ENCODE peak calls at places on chromosomes 6 and 20, in five cellular contexts. M, Z, G, A and W are unnamed samples.

GRCh38 chr6:34189806-34190503 is 44.1 kb upstream of the GRM4 start:
- DNase-seq in M (peak), A (no peak), G (peak), Z (no peak), W (no peak)

GRCh38 chr6:129351807-129352206 is 358.2 kb downstream of the ARHGAP18 start:
- DNase-seq in M (no peak), G (no peak), A (no peak), Z (no peak), W (no peak)

GRCh38 chr20:58149412-58150091 is 78.9 kb downstream of the ANKRD60 start:
- DNase-seq in G (no peak), Z (no peak), M (no peak), A (no peak), W (no peak)

GRCh38 chr20:51431321-51431720 is 111.2 kb downstream of the NFATC2 start:
- DNase-seq in Z (no peak), M (no peak), A (no peak), G (no peak), W (no peak)

GRCh38 chr20:48620486-48621255 is 207.1 kb downstream of the PREX1 start:
- DNase-seq in Z (peak), G (peak), M (peak), A (peak), W (peak)

GRCh38 chr6:123925360-123925759 is 121.7 kb downstream of the NKAIN2 start:
- DNase-seq in A (no peak), Z (no peak), M (no peak), G (no peak), W (no peak)

GRCh38 chr6:13462380-13463326 is 24.7 kb downstream of the GFOD1 start:
- DNase-seq in G (no peak), M (no peak), A (no peak), Z (no peak), W (no peak)

GRCh38 chr20:41423026-41423425 is 56.4 kb upstream of the EMILIN3 start:
- DNase-seq in A (no peak), M (no peak), Z (no peak), G (no peak), W (peak)

GRCh38 chr6:119259027-119259426 is 90.5 kb downstream of the MAN1A1 start:
- DNase-seq in Z (no peak), M (no peak), G (no peak), A (no peak), W (no peak)

DNA sequence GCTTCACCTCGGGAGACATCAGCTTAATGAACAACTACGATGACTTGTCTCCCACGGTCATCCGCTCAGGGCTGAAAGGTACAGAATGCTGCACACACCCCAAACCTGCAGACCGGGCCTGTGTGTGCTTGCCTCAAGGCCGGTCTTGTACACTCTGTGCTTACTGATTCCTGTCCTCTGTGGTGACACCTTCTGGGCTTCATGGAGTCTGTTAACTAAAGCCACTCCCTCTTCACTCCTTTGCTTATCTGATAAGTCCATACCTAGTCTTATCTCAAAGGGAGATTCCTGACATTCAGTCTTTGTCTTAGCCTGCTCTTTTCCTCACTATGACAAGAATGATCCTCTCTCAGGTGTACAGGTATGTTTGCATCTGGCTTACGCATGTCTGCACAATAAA is 107.7 kb upstream of the TMEM181 start:
- DNase-seq in M (no peak), Z (no peak), A (no peak), G (no peak), W (no peak)
- TF ChIP-seq CTCF in M (no peak), Z (no peak), A (no peak), G (no peak), W (no peak)

GRCh38 chr20:61354501-61354900 is 102.4 kb downstream of the CDH4 start:
- DNase-seq in G (no peak), Z (no peak), M (no peak), A (no peak), W (no peak)

GRCh38 chr20:61355096-61355495 is 103.0 kb downstream of the CDH4 start:
- DNase-seq in A (no peak), M (no peak), Z (no peak), G (no peak), W (no peak)

GRCh38 chr20:61353996-61354390 is 101.9 kb downstream of the CDH4 start:
- DNase-seq in Z (no peak), A (no peak), G (no peak), M (no peak), W (no peak)

GRCh38 chr20:61352381-61353260 is 100.6 kb downstream of the CDH4 start:
- DNase-seq in Z (no peak), A (no peak), M (no peak), G (no peak), W (no peak)

GRCh38 chr20:61353261-61353995 is 101.4 kb downstream of the CDH4 start:
- DNase-seq in G (no peak), Z (no peak), M (no peak), A (no peak), W (no peak)
- H3K4me3 ChIP-seq in G (no peak), Z (no peak), M (no peak), A (no peak), W (no peak)

GRCh38 chr20:20312562-20312961 is 55.3 kb upstream of the INSM1 start:
- DNase-seq in Z (no peak), G (no peak), M (no peak), A (no peak), W (no peak)
- TF ChIP-seq CTCF in Z (no peak), G (no peak), M (no peak), A (no peak), W (no peak)

DNA sequence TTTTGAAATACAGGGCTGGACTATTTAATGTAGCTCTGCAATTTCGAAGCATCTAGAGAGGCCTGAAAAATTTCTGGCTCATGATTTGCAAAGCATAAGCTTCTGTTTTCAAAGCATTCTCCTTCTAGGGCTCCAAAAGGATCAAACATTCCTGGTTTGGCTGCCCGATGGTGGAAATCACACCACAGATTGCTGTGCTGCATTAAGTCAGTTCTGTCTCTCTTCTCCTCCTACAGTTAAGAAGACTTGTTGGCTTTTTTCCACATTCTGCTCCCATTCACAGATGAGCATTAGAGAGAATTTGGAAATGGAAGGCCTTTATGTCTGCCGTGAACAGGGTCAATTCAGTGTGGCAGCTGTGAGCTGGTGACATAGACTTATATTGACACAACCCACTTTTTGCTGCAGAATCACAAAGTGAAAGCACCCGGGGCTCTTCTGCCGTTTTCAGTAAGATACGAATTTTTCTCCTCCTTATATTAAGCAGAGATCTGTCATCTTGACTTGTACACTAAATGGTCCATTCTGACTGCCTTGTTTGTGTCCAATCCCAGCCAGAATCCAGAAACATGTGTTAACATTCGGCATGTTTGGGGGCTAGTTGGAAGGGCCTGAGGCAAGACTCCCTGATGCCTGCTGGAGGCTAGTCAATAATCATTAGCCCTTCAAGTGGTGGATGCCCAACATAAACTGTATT is 330.8 kb upstream of the DEFB112 start:
- DNase-seq in G (no peak), Z (no peak), A (no peak), M (no peak), W (no peak)
- H3K4me3 ChIP-seq in G (no peak), Z (peak), A (no peak), M (no peak), W (no peak)

DNA sequence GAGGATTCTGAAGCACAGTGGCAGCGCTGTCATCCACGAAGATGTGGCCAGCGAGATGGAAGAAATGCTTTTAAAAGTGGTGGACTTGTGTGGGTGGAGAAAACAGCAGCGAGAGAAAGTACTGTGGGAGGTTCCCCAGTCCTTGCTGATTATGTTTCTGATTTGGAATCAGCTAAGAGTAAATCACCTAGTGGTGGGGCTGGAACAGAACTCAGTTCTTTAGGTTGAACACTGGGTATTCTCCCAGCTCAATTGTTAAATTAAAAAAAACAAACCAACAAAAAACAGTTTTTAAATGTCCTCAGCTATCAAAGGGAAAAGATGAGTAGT is 515 bp upstream of the ZNF322 start:
- DNase-seq in M (no peak), Z (no peak), A (no peak), G (no peak), W (peak)
- TF ChIP-seq CTCF in M (peak), Z (peak), A (no peak), G (no peak), W (peak)